ENCODE peak calls at places on chromosome 11, in seven cellular contexts. U, B, K, Y, A, W and Z are unnamed samples. For H3K27me3 and H3K4me1, the result is how much of the 10 kb centered on the place peaks cover.

GRCh38 chr11:120660024-120660565 is 148.5 kb downstream of the GRIK4 start:
- DNase-seq in U (no peak), B (peak), K (peak), Y (no peak), A (peak), W (no peak), Z (peak)

GRCh38 chr11:613369-613968 is 2.3 kb downstream of the IRF7 start:
- DNase-seq in U (peak), B (peak), K (peak), Y (peak), A (peak), W (peak), Z (peak)

GRCh38 chr11:95450547-95451123 is 219.6 kb upstream of the SESN3 start:
- DNase-seq in U (no peak), B (no peak), K (no peak), Y (no peak), A (no peak), W (no peak), Z (no peak)

GRCh38 chr11:57566035-57566504 is 1.4 kb downstream of the UBE2L6 start:
- DNase-seq in U (no peak), B (peak), K (peak), Y (no peak), A (no peak), W (no peak), Z (no peak)

GRCh38 chr11:37557990-37558389 is 960.0 kb upstream of the RAG2 start:
- DNase-seq in U (no peak), B (no peak), K (no peak), Y (no peak), A (no peak), W (no peak), Z (no peak)

GRCh38 chr11:35257287-35257686 is 118.3 kb downstream of the CD44 start:
- DNase-seq in U (no peak), B (no peak), K (no peak), Y (no peak), A (no peak), W (no peak), Z (no peak)

GRCh38 chr11:93525601-93526000 is 17.6 kb downstream of the SMCO4 start:
- DNase-seq in U (no peak), B (no peak), K (no peak), Y (no peak), A (no peak), W (no peak), Z (no peak)

GRCh38 chr11:69002101-69002742 is 10.8 kb downstream of the MRGPRF start:
- DNase-seq in U (no peak), B (peak), K (peak), Y (no peak), A (no peak), W (no peak), Z (no peak)

GRCh38 chr11:15826826-15827225 is 529.5 kb downstream of the SOX6 start:
- DNase-seq in U (peak), B (peak), K (peak), Y (peak), A (no peak), W (no peak), Z (peak)

GRCh38 chr11:48066881-48067800 is 86.8 kb downstream of the PTPRJ start:
- DNase-seq in U (no peak), B (no peak), K (no peak), Y (no peak), A (no peak), W (no peak), Z (no peak)

GRCh38 chr11:48005133-48005532 is 24.8 kb downstream of the PTPRJ start:
- DNase-seq in U (no peak), B (no peak), K (no peak), Y (no peak), A (no peak), W (no peak), Z (no peak)

GRCh38 chr11:65459552-65459951 is 37.0 kb downstream of the NEAT1 start:
- DNase-seq in U (no peak), B (peak), K (no peak), Y (peak), A (no peak), W (no peak), Z (no peak)

GRCh38 chr11:44611687-44612437 is 46.4 kb downstream of the CD82 start:
- DNase-seq in U (no peak), B (peak), K (no peak), Y (no peak), A (peak), W (no peak), Z (no peak)

GRCh38 chr11:82906236-82906635 is 4.7 kb downstream of the DDIAS start:
- DNase-seq in U (no peak), B (no peak), K (no peak), Y (no peak), A (no peak), W (no peak), Z (no peak)

GRCh38 chr11:92500463-92500862 is 275.8 kb downstream of the FAT3 start:
- DNase-seq in U (no peak), B (no peak), K (no peak), Y (no peak), A (no peak), W (no peak), Z (no peak)

GRCh38 chr11:37370817-37371216 is 772.8 kb upstream of the RAG2 start:
- DNase-seq in U (no peak), B (no peak), K (no peak), Y (no peak), A (no peak), W (no peak), Z (no peak)

GRCh38 chr11:95358516-95359322 is 127.7 kb upstream of the SESN3 start:
- DNase-seq in U (peak), B (no peak), K (no peak), Y (no peak), A (no peak), W (no peak), Z (no peak)

GRCh38 chr11:124481365-124482323 is 36.1 kb upstream of the OR8B8 start:
- DNase-seq in U (no peak), B (no peak), K (no peak), Y (no peak), A (no peak), W (no peak), Z (peak)

GRCh38 chr11:125938418-125938817 is 7.4 kb upstream of the VSIG10L2 start:
- DNase-seq in U (no peak), B (no peak), K (no peak), Y (peak), A (no peak), W (no peak), Z (no peak)

GRCh38 chr11:35237860-35238715 is 99.1 kb downstream of the CD44 start:
- DNase-seq in U (no peak), B (peak), K (peak), Y (no peak), A (peak), W (no peak), Z (peak)

GRCh38 chr11:4194889-4195288 is 100.3 kb downstream of the RRM1 start:
- DNase-seq in U (no peak), B (no peak), K (no peak), Y (no peak), A (no peak), W (no peak), Z (no peak)

DNA sequence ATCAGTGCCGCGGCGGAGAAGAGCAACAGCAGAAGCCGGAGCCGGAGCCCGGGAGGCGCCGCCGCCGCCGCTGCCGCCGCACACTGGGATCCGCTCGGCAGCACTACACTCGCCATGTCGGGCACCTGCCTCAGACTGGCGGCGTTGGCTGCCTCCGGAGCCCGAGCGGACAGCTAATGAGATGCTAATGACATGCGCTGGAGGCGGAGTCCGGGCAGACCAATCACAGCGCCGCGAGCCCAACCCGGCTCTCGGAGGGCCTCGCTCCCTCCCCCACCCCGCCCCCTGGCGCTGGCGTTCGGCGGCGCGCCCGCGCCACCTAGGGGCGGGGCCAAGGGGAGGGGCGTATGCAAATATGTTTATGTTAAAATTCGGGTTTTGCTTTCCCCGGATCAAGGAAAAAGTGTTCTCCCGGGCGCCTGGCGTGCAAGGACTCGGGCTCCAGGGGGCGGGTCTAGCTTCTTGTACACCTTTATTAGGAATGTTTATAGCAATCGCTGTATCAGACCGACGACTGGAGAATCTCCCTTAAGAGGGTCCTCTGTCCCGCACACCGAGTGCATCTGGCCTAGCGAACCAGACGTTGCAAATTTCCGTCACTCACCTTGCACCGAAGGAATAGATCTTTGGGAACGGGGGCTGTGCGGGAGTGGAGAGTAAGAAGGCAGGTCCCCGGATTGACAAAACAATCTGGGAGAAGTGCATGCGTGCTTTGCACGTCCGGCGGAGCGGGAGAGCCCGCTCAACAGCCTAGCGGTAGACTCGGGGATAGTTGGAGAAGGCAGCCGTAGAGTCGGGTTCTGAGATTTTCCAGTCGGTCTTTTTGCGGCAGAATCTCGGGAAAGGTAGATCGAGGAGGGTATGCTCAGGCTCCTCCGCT is at the start of gene CADM1:
- DNase-seq in U (peak), B (peak), K (peak), Y (peak), A (peak), W (peak), Z (peak)
- TF ChIP-seq CTCF in U (peak), B (peak), K (peak), Y (peak), A (peak), W (peak), Z (peak)

GRCh38 chr11:71386232-71386631 is 62.0 kb downstream of the DHCR7 start:
- DNase-seq in U (no peak), B (no peak), K (no peak), Y (no peak), A (no peak), W (no peak), Z (no peak)
- H3K27me3 ChIP-seq in U (under half), B (under half), K (under half), Y (under half), A (under half), W (under half), Z (under half)

DNA sequence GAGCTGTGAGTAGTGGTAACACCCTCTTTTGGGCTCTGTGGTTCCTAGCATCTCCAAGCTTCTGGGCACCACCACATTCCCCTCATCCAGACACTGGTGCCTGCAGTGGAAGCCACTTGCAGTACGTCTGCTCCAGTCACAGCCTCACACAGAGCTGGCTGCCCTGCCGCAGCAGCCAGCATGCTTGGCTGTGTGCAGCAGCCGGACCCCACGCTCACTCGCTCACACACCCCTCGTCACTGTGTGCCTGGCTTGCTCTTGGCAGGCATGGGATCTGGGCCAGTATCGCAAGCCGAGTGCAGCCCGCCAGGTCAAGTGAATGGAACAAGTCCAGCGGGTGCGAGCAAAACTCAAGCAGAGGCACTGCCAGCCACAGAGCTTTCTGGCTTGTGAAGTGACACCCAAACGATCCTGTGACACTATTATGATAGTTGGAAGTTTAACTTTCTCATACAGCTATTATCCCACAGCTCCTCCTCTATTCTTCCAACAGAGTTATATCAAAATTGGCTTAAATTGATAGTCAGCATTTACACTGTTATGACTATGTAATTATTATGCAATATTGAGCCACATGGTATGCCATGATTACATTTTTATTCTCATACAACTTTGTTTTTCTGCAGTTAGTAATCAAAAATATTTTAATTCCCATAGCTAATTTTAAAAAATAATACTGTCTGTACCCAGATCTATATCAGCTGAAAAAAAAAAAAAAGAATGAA is 89.0 kb downstream of the CCDC73 start:
- DNase-seq in U (no peak), B (no peak), K (no peak), Y (no peak), A (no peak), W (no peak), Z (no peak)
- H3K4me1 ChIP-seq in U (under half), B (under half), K (under half), Y (under half), A (under half), W (under half), Z (under half)

GRCh38 chr11:123235117-123235686 is 40.2 kb upstream of the CLMP start:
- DNase-seq in U (peak), B (peak), K (peak), Y (no peak), A (peak), W (peak), Z (peak)
- TF ChIP-seq CTCF in U (peak), B (peak), K (peak), Y (peak), A (no peak), W (peak), Z (peak)

GRCh38 chr11:1925373-1926155 is 6.1 kb downstream of the TNNT3 start:
- DNase-seq in U (no peak), B (no peak), K (no peak), Y (no peak), A (no peak), W (no peak), Z (no peak)

GRCh38 chr11:1928038-1928890 is 8.8 kb downstream of the TNNT3 start:
- DNase-seq in U (no peak), B (no peak), K (no peak), Y (peak), A (no peak), W (peak), Z (peak)

GRCh38 chr11:1924646-1925372 is 5.3 kb downstream of the TNNT3 start:
- DNase-seq in U (no peak), B (no peak), K (no peak), Y (no peak), A (no peak), W (no peak), Z (no peak)

GRCh38 chr11:1927151-1928037 is 7.9 kb downstream of the TNNT3 start:
- DNase-seq in U (no peak), B (no peak), K (no peak), Y (no peak), A (no peak), W (peak), Z (no peak)

DNA sequence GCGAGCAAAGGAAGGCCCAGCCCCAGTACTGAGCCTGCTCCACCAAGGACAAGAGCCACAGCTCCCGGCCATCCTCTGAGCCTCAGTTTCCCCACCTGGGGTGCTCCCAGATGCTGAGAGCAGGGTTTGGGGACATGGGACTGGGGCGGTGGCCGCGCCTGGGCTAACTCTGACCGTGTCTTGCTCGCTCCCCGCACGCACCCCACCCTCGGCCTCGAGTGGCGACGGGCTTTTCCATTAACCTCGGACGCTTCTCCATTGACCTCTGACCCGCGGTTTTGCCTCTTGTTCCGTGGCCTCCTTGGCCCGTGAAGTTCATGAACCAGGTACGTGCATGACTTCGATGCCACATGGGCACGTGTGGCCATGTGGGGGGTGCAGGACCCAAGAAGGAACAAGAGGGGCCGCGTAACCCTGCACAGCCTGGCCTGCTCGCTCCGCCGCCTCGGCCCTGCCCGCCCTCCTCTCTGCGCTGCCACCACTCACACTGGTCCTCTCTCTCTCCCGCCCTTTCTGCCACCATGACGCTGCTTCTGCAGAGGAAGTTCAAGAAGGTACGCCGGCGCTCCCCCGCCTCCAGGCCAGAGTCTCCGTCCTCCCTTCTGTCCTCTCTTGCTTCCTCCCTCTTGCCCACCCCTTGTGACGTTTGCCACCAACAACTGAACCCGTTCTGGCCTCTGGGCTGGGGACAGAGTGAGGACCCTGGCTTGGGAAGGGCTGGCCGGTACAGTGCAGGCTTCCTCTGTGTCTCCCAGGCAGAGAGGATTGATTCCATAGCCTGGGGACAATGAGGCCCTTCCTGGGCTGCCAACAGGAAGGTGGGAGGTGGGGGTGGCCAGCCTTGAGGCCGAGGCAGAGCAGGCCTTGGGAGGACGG is 6.9 kb downstream of the TNNT3 start:
- DNase-seq in U (no peak), B (no peak), K (no peak), Y (no peak), A (no peak), W (no peak), Z (no peak)
- H3K27me3 ChIP-seq in U (under half), B (under half), K (under half), Y (under half), A (under half), W (under half), Z (under half)

GRCh38 chr11:114042234-114042633 is 17.3 kb upstream of the ZBTB16 start:
- DNase-seq in U (no peak), B (no peak), K (no peak), Y (no peak), A (no peak), W (no peak), Z (no peak)

GRCh38 chr11:114040706-114041211 is 18.8 kb upstream of the ZBTB16 start:
- DNase-seq in U (peak), B (peak), K (peak), Y (no peak), A (no peak), W (peak), Z (peak)

GRCh38 chr11:114039551-114039950 is 20.0 kb upstream of the ZBTB16 start:
- DNase-seq in U (no peak), B (no peak), K (no peak), Y (no peak), A (no peak), W (no peak), Z (no peak)

GRCh38 chr11:114049050-114049449 is 10.5 kb upstream of the ZBTB16 start:
- DNase-seq in U (no peak), B (no peak), K (no peak), Y (no peak), A (no peak), W (no peak), Z (no peak)

GRCh38 chr11:114044042-114044871 is 15.3 kb upstream of the ZBTB16 start:
- DNase-seq in U (no peak), B (peak), K (peak), Y (no peak), A (no peak), W (no peak), Z (no peak)
- H3K4me1 ChIP-seq in U (under half), B (under half), K (under half), Y (under half), A (under half), W (under half), Z (under half)

GRCh38 chr11:108543316-108543955 is 45.3 kb upstream of the POGLUT3 start:
- DNase-seq in U (no peak), B (no peak), K (no peak), Y (no peak), A (no peak), W (no peak), Z (no peak)
- TF ChIP-seq CTCF in U (no peak), B (no peak), K (no peak), Y (no peak), A (no peak), W (no peak), Z (no peak)

DNA sequence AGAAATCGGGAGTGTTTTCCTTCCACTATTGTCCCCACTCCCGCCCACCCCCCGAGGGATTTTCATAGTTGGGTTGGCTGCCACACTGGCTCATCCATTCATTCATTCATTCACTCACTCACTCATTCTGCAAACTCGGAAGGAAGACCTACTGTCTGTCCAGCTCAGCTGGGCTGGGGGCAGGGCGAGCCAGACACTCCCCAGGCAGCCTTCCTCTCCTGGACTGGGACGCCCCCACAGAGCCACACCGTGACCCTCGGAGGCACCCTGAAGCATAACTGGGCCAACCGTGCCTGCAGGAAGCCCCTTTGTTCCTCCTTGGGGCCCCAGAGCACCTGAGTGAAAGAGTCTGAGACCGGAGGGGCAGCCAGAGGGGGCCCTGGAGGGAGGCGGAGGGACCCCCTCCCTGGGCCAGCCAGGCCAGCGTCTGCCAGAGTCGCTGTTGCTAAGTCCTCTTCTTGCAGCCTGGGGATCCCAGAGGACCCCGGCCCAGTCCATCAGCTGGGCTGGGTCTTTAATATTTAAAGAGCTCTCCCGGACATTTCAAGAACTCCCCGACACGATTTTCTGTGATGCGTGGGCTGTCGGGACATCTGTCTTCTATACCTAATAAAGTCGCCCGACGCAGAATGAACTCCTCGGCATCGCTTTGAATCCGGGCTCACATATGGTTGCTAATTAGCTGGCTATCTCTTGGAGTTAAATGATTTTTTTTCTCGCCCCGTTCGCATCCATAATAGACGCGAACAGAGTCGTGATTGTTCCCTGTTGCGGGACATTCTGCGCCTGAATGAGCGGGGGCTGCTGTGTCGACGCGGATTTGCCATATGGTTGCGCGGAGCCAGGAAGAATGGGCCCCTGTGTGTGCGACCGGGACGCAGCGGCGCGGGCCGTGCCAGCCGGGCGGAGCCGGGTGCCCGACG is 16.7 kb downstream of the CDKN1C start:
- DNase-seq in U (no peak), B (no peak), K (no peak), Y (no peak), A (no peak), W (no peak), Z (no peak)
- H3K27me3 ChIP-seq in U (under half), B (half or more), K (under half), Y (under half), A (under half), W (under half), Z (under half)